ENCODE peak calls at places on chromosome 11, in five cellular contexts. M is left ventricle myocardium inferior; Q is lung; H is CD8-positive, alpha-beta T cell; X is dorsolateral prefrontal cortex. V is an unnamed sample.

GRCh38 chr11:46489668-46490560 is 98.3 kb upstream of the CHRM4 start:
- DNase-seq in M (no peak), X (no peak), Q (no peak), H (peak; percentile 51), V (no peak)

GRCh38 chr11:68546555-68546954 is 86.0 kb downstream of the PPP6R3 start:
- DNase-seq in Q (no peak), X (no peak), M (no peak), H (no peak), V (no peak)

GRCh38 chr11:125429174-125429707 is 66.8 kb downstream of the FEZ1 start:
- DNase-seq in X (peak; percentile 83), H (peak; percentile 56), Q (no peak), M (peak; percentile 58), V (no peak)

GRCh38 chr11:72741849-72742521 is 10.2 kb downstream of the ARAP1 start:
- DNase-seq in X (no peak), H (no peak), Q (no peak), M (no peak), V (no peak)

GRCh38 chr11:130407978-130408377 is 20.4 kb downstream of the ADAMTS8 start:
- DNase-seq in X (no peak), H (no peak), Q (peak; percentile 39), M (peak; percentile 42), V (no peak)

GRCh38 chr11:62104816-62105610 is 18.8 kb upstream of the INCENP start:
- DNase-seq in X (no peak), H (no peak), Q (no peak), M (no peak), V (no peak)

GRCh38 chr11:43732225-43732624 is 51.7 kb downstream of the HSD17B12 start:
- DNase-seq in H (no peak), Q (no peak), M (no peak), X (no peak), V (no peak)

GRCh38 chr11:73330569-73331093 is 22.6 kb downstream of the ARHGEF17 start:
- DNase-seq in X (no peak), H (no peak), M (no peak), Q (no peak), V (no peak)

GRCh38 chr11:82814379-82814778 is 80.7 kb upstream of the FAM181B start:
- DNase-seq in X (no peak), H (no peak), Q (no peak), M (no peak), V (no peak)

GRCh38 chr11:17699157-17700114 is 19.9 kb upstream of the MYOD1 start:
- DNase-seq in Q (no peak), M (no peak), H (no peak), X (no peak), V (no peak)

GRCh38 chr11:56910046-56910753 is 78.5 kb upstream of the OR5AK2 start:
- DNase-seq in M (no peak), H (no peak), X (no peak), Q (no peak), V (no peak)

GRCh38 chr11:117631336-117632090 is 165.5 kb downstream of the DSCAML1 start:
- DNase-seq in Q (no peak), X (no peak), M (no peak), H (no peak), V (no peak)

GRCh38 chr11:59183768-59184167 is 11.8 kb downstream of the DTX4 start:
- DNase-seq in X (no peak), Q (no peak), M (no peak), H (no peak), V (no peak)

GRCh38 chr11:34784318-34784841 is 131.8 kb downstream of the APIP start:
- DNase-seq in X (no peak), H (no peak), Q (no peak), M (no peak), V (no peak)

GRCh38 chr11:114033572-114033971 is 25.9 kb upstream of the ZBTB16 start:
- DNase-seq in X (no peak), M (no peak), H (no peak), Q (no peak), V (no peak)

GRCh38 chr11:94140154-94140655 is 11.6 kb downstream of the PANX1 start:
- DNase-seq in X (no peak), H (no peak), M (no peak), Q (no peak), V (no peak)

GRCh38 chr11:131025020-131025419 is 108.7 kb upstream of the SNX19 start:
- DNase-seq in Q (no peak), X (no peak), M (no peak), H (no peak), V (no peak)

GRCh38 chr11:111376453-111376871 is 2.6 kb downstream of the POU2AF1 start:
- DNase-seq in M (no peak), Q (no peak), X (no peak), H (no peak), V (no peak)

GRCh38 chr11:112961146-112961668 is at the start of gene NCAM1:
- DNase-seq in Q (peak; percentile 39), M (peak; percentile 85), H (no peak), X (peak; percentile 96), V (no peak)

DNA sequence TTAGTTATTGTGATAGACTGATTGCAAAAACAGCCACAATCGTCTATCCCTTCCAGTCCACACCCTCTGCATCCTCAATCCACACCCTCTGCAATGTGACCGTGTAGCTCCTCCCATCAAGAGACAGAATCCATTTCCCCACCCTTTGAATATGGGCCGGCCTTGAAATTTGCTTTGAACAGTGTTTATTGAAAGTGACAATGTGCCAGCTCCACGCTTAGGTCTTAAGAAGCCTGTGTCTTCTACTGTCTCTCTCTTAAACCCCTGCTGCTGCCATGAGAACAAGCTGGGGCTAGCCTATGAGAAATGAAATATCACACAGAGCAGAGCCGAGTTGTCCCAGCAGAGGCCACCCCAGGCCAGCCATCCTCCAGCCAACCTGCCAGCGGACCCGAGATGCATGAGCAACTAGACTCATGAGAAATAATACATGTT is 22.3 kb upstream of the MICAL2 start:
- DNase-seq in X (peak; percentile 61), Q (no peak), H (no peak), M (peak; percentile 68), V (peak; percentile 89)
- TF ChIP-seq CTCF in X (peak; percentile 67), Q (no peak), H (no peak), M (peak; percentile 72), V (no peak)

GRCh38 chr11:129090056-129090455 is 102.1 kb downstream of the ARHGAP32 start:
- DNase-seq in Q (no peak), H (no peak), M (no peak), X (no peak), V (no peak)
- TF ChIP-seq CTCF in Q (no peak), H (no peak), M (no peak), X (no peak), V (no peak)

GRCh38 chr11:69799097-69799496 is 20.1 kb downstream of the FGF3 start:
- DNase-seq in Q (no peak), H (no peak), M (no peak), X (no peak), V (no peak)

GRCh38 chr11:69799582-69799981 is 19.6 kb downstream of the FGF3 start:
- DNase-seq in Q (no peak), M (no peak), X (no peak), H (no peak), V (no peak)

GRCh38 chr11:69796063-69796462 is 20.9 kb upstream of the FGF4 start:
- DNase-seq in M (no peak), Q (no peak), H (no peak), X (no peak), V (no peak)

GRCh38 chr11:69797737-69798528 is 21.3 kb downstream of the FGF3 start:
- DNase-seq in Q (no peak), X (no peak), M (no peak), H (no peak), V (no peak)

DNA sequence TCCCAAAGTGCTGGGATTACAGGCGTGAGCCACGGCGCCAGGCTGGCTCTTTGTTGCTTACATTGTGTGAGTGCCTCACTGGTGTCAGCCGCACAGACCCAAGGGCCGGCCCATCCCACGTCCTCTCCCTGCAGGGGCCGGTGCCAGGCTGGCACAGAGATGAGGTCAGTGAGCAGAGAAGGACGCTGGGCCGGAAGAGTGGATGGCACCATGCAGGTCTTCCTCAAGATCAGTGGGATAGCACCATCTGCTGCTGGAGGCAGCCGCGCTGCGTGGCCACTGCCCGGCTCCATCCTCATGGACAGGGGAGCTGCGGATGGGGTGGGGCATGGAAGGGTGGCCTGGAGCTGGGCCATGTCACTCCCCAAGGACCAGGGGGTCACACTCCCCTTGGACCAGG is 22.0 kb upstream of the FGF4 start:
- DNase-seq in H (no peak), Q (no peak), X (no peak), M (no peak), V (no peak)
- TF ChIP-seq CTCF in H (no peak), Q (no peak), X (no peak), M (no peak), V (no peak)

GRCh38 chr11:64264371-64264852 is 13.1 kb downstream of the PLCB3 start:
- DNase-seq in Q (no peak), H (no peak), X (no peak), M (no peak), V (no peak)

GRCh38 chr11:64263947-64264317 is 12.6 kb downstream of the PLCB3 start:
- DNase-seq in Q (no peak), M (no peak), H (no peak), X (no peak), V (no peak)

GRCh38 chr11:64261556-64262080 is 10.3 kb downstream of the PLCB3 start:
- DNase-seq in Q (no peak), M (no peak), X (no peak), H (no peak), V (no peak)

GRCh38 chr11:64262271-64263002 is 11.1 kb downstream of the PLCB3 start:
- DNase-seq in M (no peak), H (no peak), X (no peak), Q (no peak), V (no peak)

GRCh38 chr11:64263021-64263946 is 12.0 kb downstream of the PLCB3 start:
- DNase-seq in X (no peak), H (no peak), Q (no peak), M (no peak), V (no peak)
- TF ChIP-seq CTCF in X (no peak), H (no peak), Q (no peak), M (no peak), V (no peak)

GRCh38 chr11:32561835-32562234 is 21.8 kb upstream of the EIF3M start:
- DNase-seq in H (no peak), M (no peak), Q (no peak), X (no peak), V (no peak)
- TF ChIP-seq CTCF in H (no peak), M (peak; percentile 34), Q (no peak), X (no peak), V (no peak)